ENCODE peak calls at places on chromosome 14, in nine cellular contexts. T is K562, U is IMR-90, H is MM.1S, D is lung, J is brain microvascular endothelial cell, K is tibial nerve, R is heart left ventricle, A is mucosa of descending colon. L is an unnamed sample. For H3K36me3, the result is how much of the 10 kb centered on the place peaks cover.

GRCh38 chr14:68846466-68846865 is 53.6 kb upstream of the ZFP36L1 start:
- DNase-seq in A (no peak), J (no peak), R (no peak), D (peak), K (no peak), H (no peak), T (no peak), U (no peak), L (no peak)

GRCh38 chr14:97218713-97219355 is 421.7 kb downstream of the VRK1 start:
- DNase-seq in T (no peak), R (no peak), K (no peak), H (no peak), A (peak), J (no peak), D (no peak), U (no peak), L (no peak)

GRCh38 chr14:31858868-31859267 is 218.2 kb upstream of the ARHGAP5 start:
- DNase-seq in U (peak), A (no peak), D (no peak), J (no peak), H (no peak), K (no peak), T (no peak), R (no peak), L (no peak)

GRCh38 chr14:54627718-54628345 is 60.9 kb downstream of the SAMD4A start:
- DNase-seq in K (peak), U (peak), T (no peak), H (peak), R (peak), J (peak), A (no peak), D (no peak), L (no peak)

GRCh38 chr14:72679591-72680151 is 214.2 kb downstream of the DPF3 start:
- DNase-seq in D (no peak), H (no peak), T (no peak), U (peak), A (no peak), J (no peak), K (no peak), R (no peak), L (no peak)

GRCh38 chr14:75299064-75299463 is 20.4 kb downstream of the FOS start:
- DNase-seq in J (no peak), T (peak), U (no peak), K (peak), R (no peak), D (peak), A (no peak), H (no peak), L (peak)

GRCh38 chr14:28059254-28059653 is 707.3 kb upstream of the FOXG1 start:
- DNase-seq in T (no peak), D (no peak), J (no peak), K (no peak), U (no peak), R (no peak), A (no peak), H (no peak), L (no peak)

GRCh38 chr14:60647081-60647836 is 2.0 kb downstream of the SIX1 start:
- DNase-seq in K (no peak), U (peak), J (peak), D (no peak), T (no peak), A (no peak), H (no peak), R (no peak), L (no peak)

GRCh38 chr14:53168786-53169185 is 15.7 kb upstream of the DDHD1 start:
- DNase-seq in T (no peak), D (no peak), H (no peak), J (no peak), U (no peak), R (no peak), A (no peak), K (no peak), L (no peak)

GRCh38 chr14:92651106-92651792 is 97.2 kb downstream of the LGMN start:
- DNase-seq in U (no peak), H (no peak), R (peak), T (no peak), K (no peak), A (peak), D (peak), J (no peak), L (no peak)

GRCh38 chr14:75158843-75159614 is 17.4 kb downstream of the TMED10 start:
- DNase-seq in J (no peak), U (peak), K (no peak), H (peak), R (no peak), T (no peak), A (no peak), D (no peak), L (no peak)

GRCh38 chr14:104805326-104805678 is 4.4 kb downstream of the ZBTB42 start:
- DNase-seq in J (peak), D (peak), A (no peak), R (peak), U (peak), K (no peak), T (peak), H (no peak), L (no peak)

GRCh38 chr14:73895939-73896338 is 9.3 kb downstream of the ZNF410 start:
- DNase-seq in H (no peak), K (no peak), T (no peak), U (no peak), J (no peak), D (no peak), A (no peak), R (no peak), L (no peak)

GRCh38 chr14:23068792-23069412 is 11.6 kb upstream of the CDH24 start:
- DNase-seq in T (peak), J (peak), R (peak), K (peak), D (peak), H (peak), U (peak), A (peak), L (peak)

GRCh38 chr14:68610251-68610793 is 182.5 kb downstream of the ZFP36L1 start:
- DNase-seq in T (no peak), U (no peak), A (no peak), K (no peak), R (no peak), H (no peak), D (no peak), J (no peak), L (no peak)

GRCh38 chr14:77965050-77965449 is 165.1 kb downstream of the ADCK1 start:
- DNase-seq in K (no peak), D (no peak), T (no peak), J (no peak), H (no peak), R (no peak), U (no peak), A (no peak), L (no peak)

GRCh38 chr14:33814010-33814409 is 136.9 kb downstream of the EGLN3 start:
- DNase-seq in K (no peak), R (no peak), U (no peak), H (no peak), A (no peak), J (no peak), D (no peak), T (no peak), L (no peak)

GRCh38 chr14:64929003-64929337 is 13.6 kb downstream of the GPX2 start:
- DNase-seq in D (no peak), A (no peak), T (no peak), J (no peak), H (no peak), U (no peak), K (no peak), R (no peak), L (no peak)
- H3K36me3 ChIP-seq in D (under half), A (under half), T (half or more), J (under half), H (under half), U (under half), K (under half), R (half or more), L (half or more)

GRCh38 chr14:46137786-46138185 is 513.8 kb downstream of the RPL10L start:
- DNase-seq in H (no peak), J (no peak), R (no peak), U (no peak), K (no peak), D (no peak), A (no peak), T (no peak), L (no peak)
- TF ChIP-seq CTCF in H (no peak), J (no peak), R (no peak), U (no peak), K (no peak), D (no peak), A (no peak), T (no peak), L (no peak)

DNA sequence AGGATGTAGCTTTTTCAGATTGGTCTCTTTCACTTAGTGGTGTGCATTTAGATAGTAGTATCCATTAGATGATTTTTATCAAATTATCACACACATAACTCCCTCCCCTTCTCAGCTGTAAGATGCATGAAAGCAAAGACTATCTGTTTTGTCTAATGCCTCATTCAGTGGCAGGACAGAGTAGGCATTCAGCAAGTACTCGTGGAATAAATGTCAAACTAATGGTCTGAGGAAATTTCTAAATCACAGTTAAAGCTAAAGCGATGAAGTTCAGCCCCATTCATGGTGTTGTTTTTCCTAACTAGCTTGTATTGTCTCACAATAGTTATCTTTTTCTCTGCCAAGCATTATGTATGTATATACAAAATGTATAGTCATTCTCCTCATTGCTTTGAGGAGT is 16.1 kb downstream of the CCNK start:
- DNase-seq in K (no peak), U (no peak), D (no peak), R (no peak), T (no peak), H (no peak), J (no peak), A (no peak), L (no peak)
- H3K36me3 ChIP-seq in K (under half), U (half or more), D (under half), R (half or more), T (half or more), H (under half), J (half or more), A (under half), L (half or more)

GRCh38 chr14:70741482-70741881 is 67.8 kb downstream of the MAP3K9 start:
- DNase-seq in J (no peak), H (no peak), K (no peak), R (no peak), U (no peak), T (no peak), D (no peak), A (no peak), L (no peak)
- TF ChIP-seq CTCF in J (no peak), H (no peak), K (no peak), R (no peak), U (no peak), T (no peak), D (no peak), A (no peak), L (no peak)

GRCh38 chr14:39034481-39035296 is 68.3 kb downstream of the SEC23A start:
- DNase-seq in R (no peak), J (no peak), U (no peak), A (no peak), D (no peak), T (peak), K (no peak), H (no peak), L (no peak)

GRCh38 chr14:39035336-39035735 is 67.7 kb downstream of the SEC23A start:
- DNase-seq in R (no peak), H (no peak), A (no peak), J (no peak), K (no peak), U (no peak), D (no peak), T (no peak), L (no peak)

GRCh38 chr14:39036760-39037159 is 66.3 kb downstream of the SEC23A start:
- DNase-seq in J (no peak), U (no peak), T (no peak), K (no peak), R (no peak), H (no peak), D (no peak), A (no peak), L (no peak)

GRCh38 chr14:39030209-39030608 is 72.8 kb downstream of the SEC23A start:
- DNase-seq in J (no peak), T (no peak), R (no peak), A (no peak), K (no peak), H (no peak), D (no peak), U (no peak), L (no peak)

DNA sequence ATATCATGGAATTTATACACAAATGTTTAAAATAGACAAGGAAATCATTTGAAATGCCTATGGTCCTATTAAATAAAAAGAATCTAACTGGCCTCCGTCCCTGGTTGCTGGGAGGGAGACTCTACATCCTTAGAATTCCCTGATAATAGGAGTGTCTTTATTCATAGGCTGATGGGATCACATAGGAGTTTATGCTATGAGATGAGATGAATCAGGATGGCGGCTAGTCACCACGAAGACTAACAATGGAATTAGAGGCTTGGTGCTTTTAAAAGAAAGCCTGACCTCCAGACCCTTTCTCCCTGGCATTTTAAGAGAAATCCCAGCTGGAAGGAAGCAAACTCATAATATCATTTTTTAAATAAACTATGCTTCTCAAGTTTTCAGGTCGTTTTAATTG is 69.7 kb downstream of the SEC23A start:
- DNase-seq in H (no peak), D (no peak), R (no peak), K (no peak), J (peak), T (no peak), A (no peak), U (peak), L (no peak)
- H3K36me3 ChIP-seq in H (under half), D (under half), R (half or more), K (under half), J (half or more), T (under half), A (under half), U (under half), L (half or more)

GRCh38 chr14:45290547-45290946 is 37.5 kb upstream of the MIS18BP1 start:
- DNase-seq in K (no peak), T (no peak), R (no peak), J (no peak), H (no peak), D (no peak), U (no peak), A (no peak), L (no peak)

GRCh38 chr14:45284802-45285201 is 31.8 kb upstream of the MIS18BP1 start:
- DNase-seq in K (no peak), R (no peak), J (no peak), D (no peak), H (no peak), A (no peak), U (no peak), T (no peak), L (no peak)

GRCh38 chr14:45287609-45288008 is 34.6 kb upstream of the MIS18BP1 start:
- DNase-seq in H (no peak), A (no peak), K (no peak), J (no peak), T (no peak), R (no peak), U (no peak), D (no peak), L (no peak)
- TF ChIP-seq CTCF in H (no peak), A (no peak), K (no peak), J (no peak), T (peak), R (no peak), U (no peak), D (no peak), L (no peak)

GRCh38 chr14:103683139-103683538 is 32.1 kb downstream of the XRCC3 start:
- DNase-seq in R (no peak), U (no peak), T (no peak), D (no peak), H (no peak), J (no peak), A (no peak), K (no peak), L (no peak)
- H3K36me3 ChIP-seq in R (half or more), U (half or more), T (half or more), D (under half), H (under half), J (half or more), A (under half), K (under half), L (half or more)

GRCh38 chr14:103101964-103102688 is 7.6 kb downstream of the EXOC3L4 start:
- DNase-seq in D (no peak), J (no peak), K (no peak), A (no peak), U (no peak), H (no peak), T (no peak), R (peak), L (no peak)

GRCh38 chr14:103104654-103105511 is 10.4 kb downstream of the EXOC3L4 start:
- DNase-seq in T (peak), J (no peak), H (peak), U (peak), R (peak), K (peak), D (peak), A (peak), L (no peak)

GRCh38 chr14:103102689-103103260 is 8.2 kb downstream of the EXOC3L4 start:
- DNase-seq in U (no peak), R (no peak), H (no peak), K (no peak), T (no peak), D (no peak), J (no peak), A (no peak), L (no peak)

GRCh38 chr14:103104389-103104653 is 9.8 kb downstream of the EXOC3L4 start:
- DNase-seq in T (no peak), J (no peak), H (no peak), D (no peak), A (no peak), K (no peak), U (no peak), R (no peak), L (no peak)

GRCh38 chr14:103103461-103104388 is 9.2 kb downstream of the EXOC3L4 start:
- DNase-seq in D (no peak), R (no peak), J (no peak), T (no peak), U (peak), H (no peak), K (no peak), A (peak), L (no peak)
- TF ChIP-seq CTCF in D (no peak), R (no peak), J (peak), T (no peak), U (peak), H (no peak), K (no peak), A (no peak), L (peak)

L was measured in right atrium auricular region.